ENCODE peak calls at places on chromosomes 5 and 9, in nine cellular contexts. V is GM03348; D is SK-MEL-5; X is Right ventricle myocardium superior; T is smooth muscle cell of the brain vasculature; S is cardiac muscle cell; M is GM23248; H is EL; N is activated T-cell treated with anti-CD3 and anti-CD28 coated beads, Interleukin-2, amount 50 U/mL, for 24 hours. B is an unnamed sample.

GRCh38 chr9:98215821-98216220 is 23.4 kb upstream of the CORO2A start:
- DNase-seq in V (no peak), D (peak), X (no peak), T (no peak), S (peak), M (peak), H (peak), N (peak), B (no peak)

GRCh38 chr9:97632406-97632991 is 669 bp downstream of the TSTD2 start:
- DNase-seq in V (peak), D (peak), X (peak), T (no peak), S (peak), M (peak), H (no peak), N (peak), B (no peak)

GRCh38 chr9:89739531-89740315 is 134.9 kb downstream of the GADD45G start:
- DNase-seq in V (no peak), D (no peak), X (no peak), T (no peak), S (no peak), M (no peak), H (no peak), N (no peak), B (no peak)

GRCh38 chr5:126354857-126355731 is 68.1 kb upstream of the GRAMD2B start:
- DNase-seq in V (no peak), D (no peak), X (no peak), T (no peak), S (no peak), M (no peak), H (peak), N (no peak), B (no peak)

GRCh38 chr5:56711191-56711590 is 104.2 kb upstream of the MAP3K1 start:
- DNase-seq in V (no peak), D (peak), X (no peak), T (no peak), S (no peak), M (peak), H (peak), N (no peak), B (peak)

GRCh38 chr5:91312698-91313097 is 70.4 kb downstream of the ARRDC3 start:
- DNase-seq in V (no peak), D (no peak), X (no peak), T (no peak), S (no peak), M (no peak), H (peak), N (no peak), B (no peak)

GRCh38 chr5:61918606-61919005 is 387.4 kb upstream of the KIF2A start:
- DNase-seq in V (no peak), D (no peak), X (no peak), T (no peak), S (no peak), M (no peak), H (no peak), N (no peak), B (no peak)

GRCh38 chr5:73118331-73119011 is 1.9 kb upstream of the TMEM171 start:
- DNase-seq in V (no peak), D (peak), X (no peak), T (no peak), S (no peak), M (no peak), H (no peak), N (no peak), B (no peak)

GRCh38 chr5:138216799-138217198 is 3.7 kb upstream of the CDC23 start:
- DNase-seq in V (no peak), D (no peak), X (no peak), T (no peak), S (no peak), M (no peak), H (no peak), N (no peak), B (no peak)

GRCh38 chr5:67038817-67039603 is 157.6 kb downstream of the CD180 start:
- DNase-seq in V (peak), D (peak), X (no peak), T (no peak), S (peak), M (peak), H (peak), N (no peak), B (peak)

GRCh38 chr9:108637340-108637739 is 218.4 kb downstream of the ACTL7B start:
- DNase-seq in V (no peak), D (no peak), X (no peak), T (no peak), S (no peak), M (no peak), H (no peak), N (no peak), B (no peak)

GRCh38 chr5:12272389-12272788 is 368.1 kb upstream of the CTNND2 start:
- DNase-seq in V (no peak), D (peak), X (no peak), T (no peak), S (peak), M (no peak), H (no peak), N (no peak), B (no peak)

GRCh38 chr5:77423022-77423750 is 68.9 kb downstream of the WDR41 start:
- DNase-seq in V (no peak), D (no peak), X (no peak), T (no peak), S (no peak), M (peak), H (peak), N (no peak), B (peak)

GRCh38 chr5:10065428-10066000 is 184.2 kb downstream of the ATPSCKMT start:
- DNase-seq in V (no peak), D (no peak), X (no peak), T (no peak), S (no peak), M (no peak), H (no peak), N (no peak), B (no peak)

GRCh38 chr5:179165421-179166170 is 105.4 kb downstream of the ZNF354C start:
- DNase-seq in V (no peak), D (no peak), X (no peak), T (no peak), S (no peak), M (no peak), H (no peak), N (peak), B (no peak)

GRCh38 chr9:38417003-38417965 is 7.0 kb downstream of the IGFBPL1 start:
- DNase-seq in V (no peak), D (peak), X (no peak), T (no peak), S (no peak), M (peak), H (peak), N (peak), B (no peak)

GRCh38 chr9:107539427-107540154 is 50.0 kb upstream of the KLF4 start:
- DNase-seq in V (no peak), D (no peak), X (peak), T (no peak), S (peak), M (peak), H (no peak), N (no peak), B (no peak)

GRCh38 chr5:76431336-76431735 is 28.3 kb downstream of the IQGAP2 start:
- DNase-seq in V (no peak), D (no peak), X (no peak), T (no peak), S (no peak), M (no peak), H (no peak), N (no peak), B (no peak)

GRCh38 chr9:2208991-2209390 is 193.8 kb downstream of the SMARCA2 start:
- DNase-seq in V (no peak), D (no peak), X (no peak), T (no peak), S (no peak), M (no peak), H (no peak), N (no peak), B (no peak)

GRCh38 chr5:7872517-7873149 is 3.7 kb downstream of the MTRR start:
- DNase-seq in V (no peak), D (no peak), X (no peak), T (no peak), S (no peak), M (peak), H (no peak), N (no peak), B (no peak)

GRCh38 chr5:148909001-148909400 is 82.6 kb downstream of the ADRB2 start:
- DNase-seq in V (no peak), D (peak), X (no peak), T (no peak), S (no peak), M (no peak), H (peak), N (no peak), B (peak)

GRCh38 chr5:112329429-112330090 is 89.5 kb downstream of the EPB41L4A start:
- DNase-seq in V (no peak), D (no peak), X (no peak), T (no peak), S (no peak), M (no peak), H (no peak), N (no peak), B (no peak)

GRCh38 chr5:5978501-5979361 is 399.6 kb downstream of the MED10 start:
- DNase-seq in V (no peak), D (no peak), X (no peak), T (no peak), S (no peak), M (no peak), H (no peak), N (no peak), B (no peak)

GRCh38 chr5:51977014-51977413 is 593.8 kb downstream of the ISL1 start:
- DNase-seq in V (no peak), D (no peak), X (no peak), T (no peak), S (no peak), M (no peak), H (no peak), N (no peak), B (no peak)

GRCh38 chr9:13351768-13352386 is 72.4 kb upstream of the MPDZ start:
- DNase-seq in V (peak), D (peak), X (no peak), T (peak), S (peak), M (peak), H (peak), N (no peak), B (peak)

GRCh38 chr9:137745541-137745991 is 126.8 kb downstream of the EHMT1 start:
- DNase-seq in V (no peak), D (no peak), X (no peak), T (peak), S (no peak), M (peak), H (no peak), N (no peak), B (peak)

GRCh38 chr5:163846512-163846911 is 341.1 kb downstream of the MAT2B start:
- DNase-seq in V (peak), D (no peak), X (no peak), T (no peak), S (no peak), M (no peak), H (peak), N (no peak), B (peak)

GRCh38 chr5:3025392-3025791 is 273.9 kb upstream of the IRX2 start:
- DNase-seq in V (no peak), D (no peak), X (no peak), T (no peak), S (no peak), M (no peak), H (no peak), N (no peak), B (no peak)

GRCh38 chr5:109706065-109706464 is 16.3 kb downstream of the MAN2A1 start:
- DNase-seq in V (no peak), D (no peak), X (no peak), T (no peak), S (no peak), M (peak), H (no peak), N (no peak), B (no peak)

GRCh38 chr5:52139888-52140580 is 647.7 kb upstream of the ITGA1 start:
- DNase-seq in V (no peak), D (no peak), X (no peak), T (no peak), S (no peak), M (no peak), H (no peak), N (no peak), B (no peak)

GRCh38 chr9:130128251-130128650 is 44.0 kb upstream of the NCS1 start:
- DNase-seq in V (no peak), D (peak), X (no peak), T (no peak), S (no peak), M (no peak), H (peak), N (peak), B (peak)

GRCh38 chr5:144390133-144390532 is 219.5 kb downstream of the KCTD16 start:
- DNase-seq in V (peak), D (peak), X (no peak), T (no peak), S (no peak), M (peak), H (peak), N (no peak), B (peak)

GRCh38 chr9:136197930-136198604 is 6.9 kb downstream of the LHX3 start:
- DNase-seq in V (no peak), D (no peak), X (no peak), T (no peak), S (no peak), M (no peak), H (no peak), N (no peak), B (no peak)

GRCh38 chr5:33409435-33410146 is 31.2 kb upstream of the TARS1 start:
- DNase-seq in V (peak), D (no peak), X (no peak), T (no peak), S (no peak), M (peak), H (peak), N (no peak), B (peak)

GRCh38 chr5:92775711-92776615 is 805.1 kb downstream of the NR2F1-AS1 start:
- DNase-seq in V (no peak), D (no peak), X (no peak), T (no peak), S (no peak), M (peak), H (peak), N (no peak), B (peak)

GRCh38 chr5:109125755-109126429 is 283.9 kb downstream of the PJA2 start:
- DNase-seq in V (no peak), D (no peak), X (no peak), T (no peak), S (peak), M (no peak), H (no peak), N (no peak), B (no peak)

GRCh38 chr9:35029241-35029640 is 39.7 kb downstream of the DNAJB5 start:
- DNase-seq in V (no peak), D (no peak), X (no peak), T (no peak), S (no peak), M (no peak), H (no peak), N (no peak), B (no peak)

GRCh38 chr5:125026900-125027731 is 280.7 kb upstream of the ZNF608 start:
- DNase-seq in V (no peak), D (no peak), X (no peak), T (no peak), S (peak), M (no peak), H (no peak), N (no peak), B (peak)

GRCh38 chr9:100306283-100306682 is 46.5 kb downstream of the TEX10 start:
- DNase-seq in V (no peak), D (no peak), X (no peak), T (no peak), S (no peak), M (no peak), H (no peak), N (no peak), B (no peak)

B was measured in astrocyte of the spinal cord.